ENCODE peak calls at places on chromosome 16, in ten cellular contexts. M is ovary; Y is NCI-H1417; D is T-cell; H is activated CD4-positive, CD25-positive, alpha-beta regulatory T cell treated with anti-CD3 and anti-CD28 coated beads, Interleukin-2, amount 50 U/mL, for 72 hours; I is endothelial cell of umbilical vein; O is activated naive CD8-positive, alpha-beta T cell treated with anti-CD3 and anti-CD28 coated beads, Interleukin-2, amount 50 U/mL, for 24 hours; R is neural progenitor cell; B is epithelial cell of esophagus; E is sigmoid colon. S is an unnamed sample.

GRCh38 chr16:15899538-15900100 is 11.2 kb upstream of the CEP20 start:
- DNase-seq in M (no peak), Y (no peak), D (no peak), H (peak; percentile 36), I (no peak), O (peak; percentile 36), R (no peak), B (peak; percentile 99), E (no peak), S (no peak)

GRCh38 chr16:50273888-50274770 is 7.8 kb downstream of the ADCY7 start:
- DNase-seq in M (peak; percentile 32), Y (no peak), D (peak; percentile 70), H (peak; percentile 61), I (no peak), O (peak; percentile 59), R (no peak), B (no peak), E (no peak), S (no peak)

GRCh38 chr16:67951485-67951884 is 7.6 kb upstream of the LCAT start:
- DNase-seq in M (no peak), Y (no peak), D (no peak), H (no peak), I (no peak), O (no peak), R (no peak), B (no peak), E (peak; percentile 84), S (no peak)

GRCh38 chr16:81945665-81946064 is 65.6 kb downstream of the SDR42E1 start:
- DNase-seq in M (no peak), Y (no peak), D (no peak), H (no peak), I (no peak), O (no peak), R (no peak), B (no peak), E (no peak), S (no peak)

GRCh38 chr16:56675685-56676210 is 6.1 kb downstream of the MT1H start:
- DNase-seq in M (no peak), Y (no peak), D (peak; percentile 60), H (no peak), I (no peak), O (peak; percentile 53), R (no peak), B (no peak), E (no peak), S (no peak)

GRCh38 chr16:50708373-50709060 is 15.1 kb downstream of the NOD2 start:
- DNase-seq in M (no peak), Y (no peak), D (no peak), H (no peak), I (no peak), O (peak; percentile 41), R (no peak), B (no peak), E (no peak), S (no peak)

GRCh38 chr16:90077757-90078593 is 844 bp upstream of the PRDM7 start:
- DNase-seq in M (peak; percentile 44), Y (peak; percentile 92), D (peak; percentile 46), H (no peak), I (peak; percentile 7), O (no peak), R (peak; percentile 33), B (peak; percentile 27), E (no peak), S (no peak)

GRCh38 chr16:49556252-49557069 is 182.9 kb downstream of the C16orf78 start:
- DNase-seq in M (no peak), Y (peak; percentile 87), D (no peak), H (no peak), I (peak; percentile 47), O (no peak), R (peak; percentile 82), B (no peak), E (no peak), S (no peak)

GRCh38 chr16:84284168-84284722 is 10.4 kb upstream of the WFDC1 start:
- DNase-seq in M (peak; percentile 90), Y (no peak), D (no peak), H (no peak), I (no peak), O (no peak), R (peak; percentile 61), B (peak; percentile 23), E (peak; percentile 85), S (no peak)

GRCh38 chr16:15435216-15435864 is 952 bp downstream of the BMERB1 start:
- DNase-seq in M (no peak), Y (peak; percentile 52), D (no peak), H (peak; percentile 30), I (peak; percentile 2), O (no peak), R (peak; percentile 35), B (peak; percentile 24), E (no peak), S (no peak)

GRCh38 chr16:86195863-86196630 is 297.1 kb downstream of the IRF8 start:
- DNase-seq in M (no peak), Y (no peak), D (no peak), H (no peak), I (no peak), O (no peak), R (peak; percentile 73), B (no peak), E (no peak), S (no peak)